ENCODE peak calls at places on chromosomes 2 and 18, in five cellular contexts. Q is stimulated activated CD4-positive, alpha-beta T cell treated with anti-CD3 and anti-CD28 coated beads, Interleukin-15, amount 100 ng/mL, for 1 hour; E is CD8-positive, alpha-beta memory T cell; L is HTR-8/SVneo; G is neural progenitor cell. J is an unnamed sample.

GRCh38 chr2:164913640-164914346 is 41.5 kb downstream of the SLC38A11 start:
- DNase-seq in Q (no peak), E (no peak), L (no peak), G (no peak), J (no peak)

GRCh38 chr2:236176417-236176816 is 8.2 kb upstream of the GBX2 start:
- DNase-seq in Q (no peak), E (no peak), L (peak), G (peak), J (no peak)

GRCh38 chr2:46915281-46915810 is at the start of gene MCFD2:
- DNase-seq in Q (peak), E (no peak), L (peak), G (no peak), J (no peak)

GRCh38 chr2:16302431-16302830 is 362.1 kb downstream of the MYCN start:
- DNase-seq in Q (no peak), E (no peak), L (no peak), G (no peak), J (no peak)

GRCh38 chr2:200975672-200976071 is 12.2 kb upstream of the ORC2 start:
- DNase-seq in Q (no peak), E (no peak), L (no peak), G (no peak), J (no peak)

GRCh38 chr2:19811186-19811585 is 90.6 kb downstream of the TTC32 start:
- DNase-seq in Q (no peak), E (no peak), L (no peak), G (no peak), J (no peak)

GRCh38 chr2:107428781-107429180 is 397.9 kb upstream of the RGPD4 start:
- DNase-seq in Q (no peak), E (no peak), L (no peak), G (no peak), J (no peak)

GRCh38 chr2:160376576-160376975 is 117.0 kb downstream of the RBMS1 start:
- DNase-seq in Q (no peak), E (no peak), L (no peak), G (peak), J (no peak)

GRCh38 chr2:8455236-8456148 is 226.4 kb upstream of the ID2 start:
- DNase-seq in Q (no peak), E (no peak), L (no peak), G (no peak), J (no peak)

GRCh38 chr2:107108556-107108955 is 222.6 kb upstream of the ST6GAL2 start:
- DNase-seq in Q (no peak), E (no peak), L (no peak), G (no peak), J (no peak)

GRCh38 chr2:166163775-166164174 is 36.0 kb upstream of the SCN1A start:
- DNase-seq in Q (no peak), E (no peak), L (no peak), G (no peak), J (no peak)

GRCh38 chr18:23228102-23229051 is 93.1 kb downstream of the CABLES1 start:
- DNase-seq in Q (no peak), E (no peak), L (no peak), G (no peak), J (no peak)

GRCh38 chr2:157839822-157840221 is 36.3 kb downstream of the ACVR1 start:
- DNase-seq in Q (no peak), E (no peak), L (no peak), G (peak), J (no peak)

GRCh38 chr2:98894331-98895000 is 41.6 kb downstream of the CRACDL start:
- DNase-seq in Q (no peak), E (no peak), L (no peak), G (no peak), J (no peak)

GRCh38 chr2:147382322-147382948 is 462.4 kb upstream of the ACVR2A start:
- DNase-seq in Q (no peak), E (no peak), L (no peak), G (no peak), J (no peak)

GRCh38 chr2:230974096-230974913 is 21.6 kb upstream of the SPATA3 start:
- DNase-seq in Q (peak), E (peak), L (peak), G (no peak), J (no peak)

GRCh38 chr18:44033144-44033543 is 647.5 kb upstream of the SETBP1 start:
- DNase-seq in Q (no peak), E (no peak), L (no peak), G (peak), J (no peak)

GRCh38 chr2:95024960-95025405 is 525 bp upstream of the MAL start:
- DNase-seq in Q (no peak), E (peak), L (no peak), G (no peak), J (no peak)

GRCh38 chr2:219991116-219991515 is 363.7 kb downstream of the SLC4A3 start:
- DNase-seq in Q (no peak), E (no peak), L (no peak), G (no peak), J (no peak)